ENCODE peak calls at places on chromosomes 4 and X, in seven cellular contexts. N, K, S, G, L, E and D are unnamed samples.

GRCh38 chr4:101256222-101256621 is 91.1 kb downstream of the PPP3CA start:
- DNase-seq in E (no peak), N (no peak), K (no peak), S (no peak), G (no peak), L (no peak), D (no peak)

GRCh38 chrX:68699960-68700746 is 52.7 kb downstream of the STARD8 start:
- DNase-seq in E (no peak), L (no peak), G (no peak), N (peak), S (peak), K (peak), D (peak)

GRCh38 chrX:31329298-31329697 is 257.5 kb upstream of the FTHL17 start:
- DNase-seq in N (no peak), E (no peak), K (no peak), L (no peak), G (no peak), S (no peak), D (no peak)

GRCh38 chr4:128379860-128380259 is 92.2 kb upstream of the PGRMC2 start:
- DNase-seq in G (peak), K (peak), S (peak), E (peak), N (no peak), L (peak), D (peak)

GRCh38 chr4:78561677-78562076 is 10.1 kb downstream of the ANXA3 start:
- DNase-seq in E (no peak), L (no peak), N (no peak), K (peak), G (no peak), S (peak), D (peak)

GRCh38 chrX:37846934-37847732 is at the start of gene DYNLT3:
- DNase-seq in E (peak), N (peak), G (peak), L (peak), S (peak), K (peak), D (peak)

GRCh38 chr4:8580321-8581093 is at the start of gene GPR78:
- DNase-seq in N (peak), L (peak), S (peak), G (peak), K (peak), E (peak), D (peak)

GRCh38 chr4:184097240-184097619 is 120.4 kb downstream of the ENPP6 start:
- DNase-seq in K (peak), G (peak), L (no peak), N (peak), E (peak), S (no peak), D (peak)

GRCh38 chrX:32673193-32673592 is 538.2 kb downstream of the DMD start:
- DNase-seq in G (no peak), L (no peak), E (no peak), K (peak), N (no peak), S (no peak), D (no peak)

GRCh38 chrX:111181883-111182400 is 86.0 kb downstream of the PAK3 start:
- DNase-seq in E (no peak), K (no peak), L (no peak), G (no peak), N (no peak), S (no peak), D (no peak)

GRCh38 chr4:38308728-38309315 is 348.6 kb downstream of the PTTG2 start:
- DNase-seq in S (peak), E (no peak), K (peak), L (no peak), G (no peak), N (peak), D (peak)

DNA sequence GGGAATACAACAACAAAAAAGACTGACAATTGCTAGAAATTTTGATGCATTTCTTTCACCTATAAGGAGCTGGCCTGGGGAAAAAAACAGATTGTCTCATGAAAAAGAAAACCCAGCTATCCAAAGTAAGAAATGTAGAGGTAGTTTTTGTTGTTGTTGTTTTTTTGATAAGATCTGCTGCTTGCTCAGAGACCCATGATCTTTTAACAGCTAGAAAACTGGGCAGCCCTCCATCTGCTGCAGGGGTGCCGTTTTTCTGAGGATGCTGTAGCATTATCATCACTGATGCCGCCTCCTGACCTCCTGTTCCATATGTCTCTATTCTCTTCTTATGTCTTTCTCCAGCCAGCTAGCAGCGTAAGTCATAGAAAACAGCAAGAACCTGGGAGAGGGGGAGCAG is 98.3 kb downstream of the BMPR1B start:
- DNase-seq in L (no peak), E (no peak), S (no peak), G (no peak), N (no peak), K (no peak), D (no peak)
- H3K4me3 ChIP-seq in L (no peak), E (no peak), S (no peak), G (no peak), N (no peak), K (no peak), D (no peak)

DNA sequence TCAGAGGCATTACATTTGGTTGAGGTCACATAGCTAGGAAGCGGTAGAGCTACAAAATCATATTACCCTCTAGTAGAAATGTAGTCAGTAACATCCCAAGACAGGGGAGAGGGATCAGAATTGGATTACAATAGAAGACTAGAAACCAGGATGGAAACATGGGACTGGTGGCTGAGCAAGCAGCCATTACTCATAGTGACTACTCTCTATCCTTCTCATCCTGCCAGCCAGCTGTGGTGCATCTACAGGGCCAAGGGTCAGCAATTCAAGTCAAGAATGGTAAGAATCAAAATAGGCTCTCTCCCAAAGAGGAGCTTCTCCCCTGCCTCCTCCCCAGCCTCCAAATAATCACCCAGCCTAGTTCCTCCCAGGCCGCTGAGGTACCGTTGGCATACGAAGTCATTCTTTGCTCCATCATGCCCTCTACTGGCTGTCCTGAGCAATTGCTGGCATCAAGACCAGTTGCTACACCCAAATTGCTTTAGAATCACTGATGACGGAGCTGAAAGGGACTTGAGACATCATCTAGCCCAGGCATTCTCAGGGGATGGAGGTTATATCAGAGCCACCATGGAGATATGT is 19.4 kb downstream of the AWAT2 start:
- DNase-seq in N (peak), L (no peak), K (peak), E (no peak), G (peak), S (peak), D (peak)
- TF ChIP-seq CTCF in N (peak), L (peak), K (peak), E (peak), G (peak), S (peak), D (peak)

DNA sequence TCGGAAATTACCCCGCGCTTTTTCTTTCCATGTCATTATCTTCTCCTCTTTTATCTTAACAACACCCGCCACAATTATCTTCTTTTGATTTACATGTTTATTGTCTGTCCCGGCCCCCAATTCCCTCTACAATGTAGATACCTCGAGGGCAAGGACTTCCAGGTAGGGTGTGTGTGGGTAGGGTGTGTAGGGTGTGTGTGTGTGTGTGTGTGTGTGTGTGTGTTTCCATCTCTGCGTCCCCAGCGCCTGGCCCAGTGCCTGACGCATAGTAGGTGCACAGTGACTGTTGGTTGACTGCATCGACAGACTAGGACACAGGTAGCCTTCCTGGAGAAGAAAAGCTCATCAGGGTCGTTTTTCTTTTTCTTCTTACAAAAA is 103.1 kb downstream of the UCHL1 start:
- DNase-seq in E (no peak), S (no peak), N (no peak), L (no peak), G (no peak), K (no peak), D (no peak)
- H3K4me3 ChIP-seq in E (peak), S (peak), N (no peak), L (peak), G (peak), K (peak), D (no peak)

GRCh38 chr4:68463796-68464195 is 16.5 kb downstream of the TMPRSS11E start:
- DNase-seq in G (no peak), L (no peak), E (no peak), N (peak), S (peak), K (no peak), D (no peak)

GRCh38 chr4:68469482-68469881 is 22.2 kb downstream of the TMPRSS11E start:
- DNase-seq in L (no peak), G (no peak), E (no peak), K (no peak), S (no peak), N (no peak), D (no peak)

GRCh38 chr4:68466751-68467150 is 19.5 kb downstream of the TMPRSS11E start:
- DNase-seq in L (no peak), S (peak), N (peak), G (no peak), E (no peak), K (no peak), D (no peak)

GRCh38 chr4:68465058-68465457 is 17.8 kb downstream of the TMPRSS11E start:
- DNase-seq in S (peak), L (no peak), K (no peak), E (no peak), N (peak), G (no peak), D (no peak)

DNA sequence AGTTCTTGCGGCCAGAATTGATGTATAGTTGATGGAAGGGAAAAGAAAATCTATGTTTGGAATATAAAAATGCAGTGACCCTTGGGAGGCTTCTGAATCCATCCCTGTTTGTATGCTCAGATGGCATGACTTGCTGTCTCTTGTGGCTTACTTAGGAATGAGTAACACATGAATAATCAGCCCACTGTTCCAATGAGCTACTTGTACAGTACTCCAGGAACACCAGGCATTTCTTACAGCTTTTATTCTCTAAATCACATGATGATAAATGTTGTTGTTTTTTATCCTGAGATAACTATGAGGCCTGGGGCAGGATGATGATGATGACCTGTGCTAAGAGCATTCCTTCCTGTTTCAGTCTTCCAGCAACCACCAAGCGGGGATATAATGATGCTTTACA is 18.9 kb downstream of the TMPRSS11E start:
- DNase-seq in G (no peak), S (peak), N (peak), L (no peak), K (peak), E (no peak), D (peak)
- TF ChIP-seq CTCF in G (no peak), S (no peak), N (no peak), L (no peak), K (no peak), E (no peak), D (no peak)

GRCh38 chrX:137549846-137550534 is 15.9 kb upstream of the ZIC3 start:
- DNase-seq in K (no peak), E (no peak), G (no peak), S (no peak), N (no peak), L (no peak), D (no peak)
- H3K4me3 ChIP-seq in K (peak), E (peak), G (peak), S (no peak), N (no peak), L (no peak), D (no peak)